ENCODE peak calls at places on chromosomes 3 and 15, in ten cellular contexts. D is K562; V is mammary epithelial cell; G is IMR-90; Y is cardiac muscle cell; F is heart left ventricle; M is uterus; K is effector memory CD4-positive, alpha-beta T cell; B is right atrium auricular region; H is CD8-positive, alpha-beta memory T cell. U is an unnamed sample. For H3K4me1 and H3K9me3, the result is how much of the 10 kb centered on the place peaks cover.

GRCh38 chr3:140942221-140943104 is 827 bp downstream of the SLC25A36 start:
- DNase-seq in D (peak), V (peak), G (peak), Y (peak), F (peak), M (peak), K (peak), B (peak), H (peak), U (no peak)

GRCh38 chr3:61443886-61444285 is 117.5 kb upstream of the PTPRG start:
- DNase-seq in D (no peak), V (no peak), G (no peak), Y (no peak), F (no peak), M (no peak), K (no peak), B (no peak), H (no peak), U (no peak)

GRCh38 chr15:70210076-70210475 is 112.4 kb upstream of the TLE3 start:
- DNase-seq in D (no peak), V (no peak), G (no peak), Y (no peak), F (no peak), M (no peak), K (no peak), B (no peak), H (no peak), U (no peak)

GRCh38 chr15:40545457-40545856 is 19.4 kb downstream of the CCDC32 start:
- DNase-seq in D (peak), V (no peak), G (no peak), Y (no peak), F (no peak), M (no peak), K (no peak), B (no peak), H (no peak), U (no peak)

GRCh38 chr3:111151438-111151837 is 79.8 kb downstream of the NECTIN3 start:
- DNase-seq in D (no peak), V (peak), G (peak), Y (no peak), F (no peak), M (no peak), K (no peak), B (no peak), H (no peak), U (no peak)

GRCh38 chr3:102400142-102400541 is 34.7 kb upstream of the ZPLD1 start:
- DNase-seq in D (no peak), V (peak), G (peak), Y (no peak), F (no peak), M (no peak), K (no peak), B (no peak), H (no peak), U (no peak)

GRCh38 chr3:108410531-108410984 is 99.8 kb downstream of the MYH15 start:
- DNase-seq in D (no peak), V (no peak), G (no peak), Y (no peak), F (peak), M (no peak), K (no peak), B (no peak), H (no peak), U (no peak)

GRCh38 chr3:13002398-13003124 is 70.7 kb downstream of the IQSEC1 start:
- DNase-seq in D (no peak), V (no peak), G (no peak), Y (no peak), F (no peak), M (no peak), K (no peak), B (no peak), H (no peak), U (no peak)

GRCh38 chr15:79919749-79920511 is 23.1 kb upstream of the MTHFS start:
- DNase-seq in D (no peak), V (no peak), G (no peak), Y (no peak), F (no peak), M (no peak), K (no peak), B (no peak), H (no peak), U (no peak)

GRCh38 chr15:89399390-89400120 is 64.9 kb upstream of the POLG start:
- DNase-seq in D (peak), V (no peak), G (no peak), Y (peak), F (no peak), M (no peak), K (no peak), B (no peak), H (no peak), U (no peak)

GRCh38 chr3:164673738-164674137 is 404.6 kb downstream of the SI start:
- DNase-seq in D (no peak), V (no peak), G (no peak), Y (no peak), F (no peak), M (no peak), K (no peak), B (no peak), H (no peak), U (no peak)

GRCh38 chr3:126016616-126017015 is 47.6 kb downstream of the ROPN1B start:
- DNase-seq in D (no peak), V (no peak), G (no peak), Y (no peak), F (no peak), M (no peak), K (no peak), B (no peak), H (no peak), U (peak)

GRCh38 chr3:126895178-126896066 is 87.5 kb upstream of the PLXNA1 start:
- DNase-seq in D (no peak), V (peak), G (peak), Y (peak), F (no peak), M (no peak), K (no peak), B (peak), H (no peak), U (no peak)

GRCh38 chr3:155386817-155387403 is 93.4 kb upstream of the STRIT1 start:
- DNase-seq in D (no peak), V (no peak), G (no peak), Y (no peak), F (no peak), M (no peak), K (no peak), B (no peak), H (no peak), U (no peak)

GRCh38 chr3:104911376-104911775 is 455.3 kb upstream of the ALCAM start:
- DNase-seq in D (no peak), V (no peak), G (peak), Y (no peak), F (no peak), M (no peak), K (no peak), B (no peak), H (no peak), U (no peak)

GRCh38 chr3:194730369-194730768 is 44.7 kb downstream of the FAM43A start:
- DNase-seq in D (no peak), V (peak), G (no peak), Y (peak), F (no peak), M (no peak), K (no peak), B (no peak), H (no peak), U (no peak)

GRCh38 chr3:53630547-53630946 is 136.1 kb downstream of the CACNA1D start:
- DNase-seq in D (no peak), V (peak), G (no peak), Y (no peak), F (no peak), M (no peak), K (no peak), B (no peak), H (no peak), U (no peak)

GRCh38 chr3:112089956-112090898 is 4.0 kb downstream of the C3orf52 start:
- DNase-seq in D (no peak), V (peak), G (no peak), Y (no peak), F (no peak), M (no peak), K (no peak), B (no peak), H (no peak), U (no peak)

GRCh38 chr3:197680955-197681521 is 55.7 kb downstream of the RUBCN start:
- DNase-seq in D (no peak), V (no peak), G (no peak), Y (no peak), F (no peak), M (no peak), K (no peak), B (no peak), H (no peak), U (no peak)

GRCh38 chr15:96324900-96325299 is 5.6 kb upstream of the NR2F2 start:
- DNase-seq in D (no peak), V (no peak), G (no peak), Y (no peak), F (no peak), M (no peak), K (no peak), B (no peak), H (no peak), U (no peak)

GRCh38 chr15:99006146-99006545 is 1.4 kb downstream of the PGPEP1L start:
- DNase-seq in D (no peak), V (no peak), G (no peak), Y (no peak), F (no peak), M (no peak), K (no peak), B (no peak), H (no peak), U (no peak)

GRCh38 chr3:62622553-62623174 is 249.3 kb upstream of the FEZF2 start:
- DNase-seq in D (peak), V (peak), G (peak), Y (peak), F (no peak), M (no peak), K (no peak), B (no peak), H (no peak), U (no peak)

GRCh38 chr3:187103251-187103650 is 36.0 kb downstream of the RPL39L start:
- DNase-seq in D (no peak), V (no peak), G (no peak), Y (no peak), F (no peak), M (no peak), K (no peak), B (no peak), H (no peak), U (no peak)

GRCh38 chr3:187102073-187102634 is 37.1 kb downstream of the RPL39L start:
- DNase-seq in D (no peak), V (no peak), G (peak), Y (no peak), F (no peak), M (no peak), K (no peak), B (no peak), H (no peak), U (no peak)

GRCh38 chr3:187098925-187099512 is 40.3 kb downstream of the RPL39L start:
- DNase-seq in D (no peak), V (no peak), G (peak), Y (no peak), F (no peak), M (no peak), K (no peak), B (no peak), H (no peak), U (no peak)

GRCh38 chr3:187104342-187104741 is 35.0 kb downstream of the RPL39L start:
- DNase-seq in D (no peak), V (no peak), G (no peak), Y (no peak), F (no peak), M (no peak), K (no peak), B (no peak), H (no peak), U (no peak)

GRCh38 chr3:187101184-187102072 is 37.9 kb downstream of the RPL39L start:
- DNase-seq in D (peak), V (peak), G (peak), Y (peak), F (peak), M (peak), K (peak), B (peak), H (peak), U (no peak)
- H3K4me1 ChIP-seq in D (under half), V (under half), G (under half), Y (under half), F (under half), M (under half), K (under half), B (under half), H (under half), U (under half)

DNA sequence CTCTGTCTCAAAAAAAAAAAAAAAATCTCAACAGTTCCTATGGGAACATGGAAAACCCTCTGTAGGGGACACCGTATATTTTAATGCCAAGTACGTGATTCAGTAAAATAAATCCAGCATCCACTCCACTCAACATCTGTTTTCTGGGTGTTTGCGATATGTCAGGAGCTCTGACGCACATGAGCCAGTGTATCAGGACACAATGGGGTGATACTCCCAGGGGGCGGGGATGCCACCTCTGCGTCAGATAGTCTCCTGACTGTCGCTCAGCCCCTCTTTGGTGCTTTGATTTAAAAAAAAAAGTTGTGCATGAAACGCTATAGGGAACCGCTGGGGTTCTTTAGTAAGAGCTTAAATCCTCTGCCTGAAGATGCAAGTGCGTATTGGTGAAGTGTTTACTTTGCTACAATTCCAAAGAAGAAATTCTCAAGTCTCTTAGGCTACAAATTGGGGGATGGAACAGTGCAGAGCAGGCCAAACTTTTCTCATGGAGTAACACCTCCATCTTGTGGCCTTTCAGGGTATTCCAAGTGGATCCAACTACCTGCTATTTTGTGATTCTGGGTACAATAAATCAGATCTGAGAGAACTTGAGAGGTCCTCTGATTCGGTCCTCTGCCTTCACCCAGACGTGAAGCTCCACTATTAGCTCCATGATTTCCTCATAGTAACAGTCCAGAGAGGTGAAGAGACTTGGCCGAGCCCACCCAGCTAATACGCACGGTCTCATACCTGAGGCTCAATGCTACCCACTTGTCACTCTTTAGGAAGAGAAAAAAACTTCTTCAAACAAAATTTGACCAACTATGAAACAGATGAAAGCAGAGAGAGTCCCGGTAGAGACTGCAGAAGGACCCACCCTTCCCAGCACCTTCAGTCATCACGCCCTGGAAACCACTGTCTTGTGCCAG is 9.3 kb upstream of the NR2E3 start:
- DNase-seq in D (peak), V (peak), G (peak), Y (peak), F (no peak), M (peak), K (no peak), B (no peak), H (no peak), U (no peak)
- H3K9me3 ChIP-seq in D (under half), V (under half), G (under half), Y (under half), F (under half), M (under half), K (under half), B (under half), H (under half), U (under half)

DNA sequence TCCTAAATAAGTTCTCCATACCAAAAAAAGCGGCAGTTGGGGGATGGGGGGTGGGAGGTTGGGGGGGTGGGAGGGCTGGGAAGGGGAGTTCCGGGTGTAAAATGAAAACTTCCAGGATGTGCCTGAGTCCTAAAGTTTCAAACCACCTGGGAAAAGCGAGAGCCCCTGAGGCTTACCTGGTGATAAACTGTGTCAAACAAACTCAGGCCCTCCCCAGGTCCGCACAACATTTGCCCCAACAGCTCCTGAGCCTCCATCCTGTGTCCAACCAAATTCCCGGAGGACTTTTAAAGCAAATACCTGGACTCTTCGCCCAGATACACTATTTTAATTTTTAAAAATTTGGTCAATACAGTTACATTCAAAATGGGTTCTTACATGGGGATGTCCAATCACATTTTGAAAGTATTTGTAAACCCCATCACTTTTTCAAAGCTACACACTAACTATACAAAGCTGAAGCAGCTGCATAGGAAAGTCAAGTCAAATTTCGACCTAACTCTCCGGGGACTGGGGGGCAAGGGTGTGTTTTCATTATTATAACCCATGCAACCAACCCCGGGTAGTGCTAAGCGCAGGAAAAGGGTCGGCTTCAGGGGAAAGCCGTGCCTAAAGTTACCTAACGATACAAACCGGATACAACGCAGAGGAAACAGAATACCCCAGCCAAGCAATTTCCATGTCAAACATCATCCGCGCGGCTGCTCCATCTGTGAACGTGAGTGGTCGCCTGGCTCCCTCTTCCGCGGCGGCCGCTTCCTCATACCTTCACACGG is 680 bp upstream of the FOXB1 start:
- DNase-seq in D (no peak), V (no peak), G (no peak), Y (no peak), F (no peak), M (no peak), K (no peak), B (no peak), H (no peak), U (no peak)
- H3K4me1 ChIP-seq in D (under half), V (under half), G (under half), Y (under half), F (under half), M (under half), K (under half), B (under half), H (under half), U (under half)

DNA sequence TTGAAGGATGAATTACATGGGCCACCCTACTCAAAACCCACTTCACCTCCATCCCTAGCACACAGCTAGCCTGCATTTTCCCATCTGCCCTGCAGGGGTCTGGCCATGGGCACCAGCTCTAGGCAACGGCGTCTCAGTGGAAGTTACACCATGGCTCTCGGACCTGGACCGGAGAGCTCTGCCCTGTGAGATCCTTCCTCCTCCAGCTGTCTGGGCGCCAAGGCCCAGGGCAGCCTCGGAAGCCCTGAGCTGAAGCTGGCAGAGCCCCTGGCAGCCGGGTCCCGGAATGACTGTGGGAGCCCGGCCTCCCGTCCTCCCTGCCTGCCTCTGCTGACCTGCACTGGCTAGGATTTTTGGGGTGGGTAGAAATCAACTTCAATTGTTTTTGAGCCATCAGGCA is 98.9 kb downstream of the CHSY1 start:
- DNase-seq in D (peak), V (no peak), G (no peak), Y (no peak), F (no peak), M (no peak), K (no peak), B (no peak), H (no peak), U (no peak)
- H3K9me3 ChIP-seq in D (under half), V (under half), G (under half), Y (under half), F (under half), M (under half), K (under half), B (under half), H (under half), U (under half)

GRCh38 chr15:87493803-87494202 is 762.7 kb downstream of the NTRK3 start:
- DNase-seq in D (no peak), V (peak), G (no peak), Y (no peak), F (no peak), M (no peak), K (no peak), B (no peak), H (no peak), U (no peak)

GRCh38 chr15:87500240-87500639 is 756.3 kb downstream of the NTRK3 start:
- DNase-seq in D (no peak), V (no peak), G (no peak), Y (no peak), F (no peak), M (no peak), K (no peak), B (no peak), H (no peak), U (no peak)

GRCh38 chr15:87496109-87496508 is 760.4 kb downstream of the NTRK3 start:
- DNase-seq in D (no peak), V (no peak), G (no peak), Y (peak), F (no peak), M (no peak), K (no peak), B (no peak), H (no peak), U (no peak)

GRCh38 chr15:87498545-87498944 is 758.0 kb downstream of the NTRK3 start:
- DNase-seq in D (no peak), V (no peak), G (peak), Y (no peak), F (no peak), M (no peak), K (no peak), B (no peak), H (no peak), U (no peak)

DNA sequence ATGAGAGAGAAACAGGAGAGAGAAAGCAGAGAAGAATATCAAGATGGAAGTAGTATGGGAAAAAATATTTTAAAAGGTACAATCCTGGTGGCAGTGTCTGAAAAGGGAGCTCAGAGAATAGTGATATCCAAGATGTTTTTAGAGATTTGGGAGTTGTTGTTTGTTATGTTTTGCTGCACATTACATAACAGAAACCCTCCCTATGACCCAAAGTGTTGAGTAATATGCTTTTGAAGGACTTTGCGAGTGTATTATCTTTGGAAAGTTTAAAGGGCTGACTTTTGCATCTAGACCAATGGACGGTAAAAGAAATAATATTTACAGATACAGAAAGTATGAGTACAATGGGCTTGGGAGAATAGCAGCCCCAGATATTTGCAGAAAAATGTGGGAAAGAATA is 759.7 kb downstream of the NTRK3 start:
- DNase-seq in D (no peak), V (no peak), G (no peak), Y (no peak), F (no peak), M (no peak), K (no peak), B (no peak), H (no peak), U (no peak)
- H3K4me1 ChIP-seq in D (under half), V (under half), G (under half), Y (under half), F (under half), M (under half), K (under half), B (under half), H (under half), U (under half)